ENCODE peak calls at places on chromosomes 2 and 18, in five cellular contexts. One of them, this sample, is unnamed.

GRCh38 chr2:64605991-64606494 is 47.7 kb downstream of the SERTAD2 start:
- DNase-seq in aorta: no peak
- DNase-seq in GM06990: no peak
- DNase-seq in tibial artery: no peak
- DNase-seq in astrocyte: no peak
- DNase-seq in this sample: no peak

GRCh38 chr2:158004131-158004530 is 97.5 kb upstream of the UPP2 start:
- DNase-seq in aorta: no peak
- DNase-seq in GM06990: no peak
- DNase-seq in tibial artery: no peak
- DNase-seq in astrocyte: peak; percentile 26
- DNase-seq in this sample: no peak

GRCh38 chr2:69017080-69017479 is 4.1 kb downstream of the ANTXR1 start:
- DNase-seq in aorta: no peak
- DNase-seq in GM06990: no peak
- DNase-seq in tibial artery: no peak
- DNase-seq in astrocyte: peak; percentile 71
- DNase-seq in this sample: peak; percentile 68

GRCh38 chr2:56118474-56118873 is 65.3 kb upstream of the CCDC85A start:
- DNase-seq in aorta: no peak
- DNase-seq in GM06990: no peak
- DNase-seq in tibial artery: no peak
- DNase-seq in astrocyte: no peak
- DNase-seq in this sample: no peak

GRCh38 chr2:1676091-1676912 is 68.0 kb downstream of the PXDN start:
- DNase-seq in aorta: no peak
- DNase-seq in GM06990: no peak
- DNase-seq in tibial artery: no peak
- DNase-seq in astrocyte: no peak
- DNase-seq in this sample: no peak

GRCh38 chr2:110216199-110216598 is 3.9 kb upstream of the MTLN start:
- DNase-seq in aorta: no peak
- DNase-seq in GM06990: no peak
- DNase-seq in tibial artery: no peak
- DNase-seq in astrocyte: no peak
- DNase-seq in this sample: no peak

GRCh38 chr2:134217924-134218323 is 35.9 kb upstream of the MGAT5 start:
- DNase-seq in aorta: no peak
- DNase-seq in GM06990: peak; percentile 29
- DNase-seq in tibial artery: no peak
- DNase-seq in astrocyte: peak; percentile 22
- DNase-seq in this sample: peak; percentile 18

GRCh38 chr2:187403568-187404260 is 44.3 kb downstream of the CALCRL start:
- DNase-seq in aorta: no peak
- DNase-seq in GM06990: no peak
- DNase-seq in tibial artery: no peak
- DNase-seq in astrocyte: peak; percentile 37
- DNase-seq in this sample: no peak

GRCh38 chr2:42767899-42768705 is 4.2 kb upstream of the OXER1 start:
- DNase-seq in aorta: no peak
- DNase-seq in GM06990: no peak
- DNase-seq in tibial artery: no peak
- DNase-seq in astrocyte: no peak
- DNase-seq in this sample: peak; percentile 24

GRCh38 chr2:121596221-121597080 is 52.8 kb downstream of the CLASP1 start:
- DNase-seq in aorta: no peak
- DNase-seq in GM06990: peak; percentile 56
- DNase-seq in tibial artery: no peak
- DNase-seq in astrocyte: peak; percentile 26
- DNase-seq in this sample: peak; percentile 71

GRCh38 chr2:98932164-98932563 is 3.9 kb downstream of the CRACDL start:
- DNase-seq in aorta: no peak
- DNase-seq in GM06990: no peak
- DNase-seq in tibial artery: no peak
- DNase-seq in astrocyte: no peak
- DNase-seq in this sample: no peak

GRCh38 chr2:99890616-99891259 is 251.7 kb downstream of the AFF3 start:
- DNase-seq in aorta: no peak
- DNase-seq in GM06990: no peak
- DNase-seq in tibial artery: no peak
- DNase-seq in astrocyte: no peak
- DNase-seq in this sample: peak; percentile 70

GRCh38 chr18:77123313-77124231 is 9.0 kb downstream of the MBP start:
- DNase-seq in aorta: no peak
- DNase-seq in GM06990: no peak
- DNase-seq in tibial artery: no peak
- DNase-seq in astrocyte: no peak
- DNase-seq in this sample: no peak

GRCh38 chr2:158922610-158923009 is 45.8 kb upstream of the TANC1 start:
- DNase-seq in aorta: no peak
- DNase-seq in GM06990: no peak
- DNase-seq in tibial artery: no peak
- DNase-seq in astrocyte: no peak
- DNase-seq in this sample: peak; percentile 21

GRCh38 chr2:198374375-198375072 is 570.1 kb downstream of the PLCL1 start:
- DNase-seq in aorta: no peak
- DNase-seq in GM06990: peak; percentile 12
- DNase-seq in tibial artery: no peak
- DNase-seq in astrocyte: peak; percentile 44
- DNase-seq in this sample: peak; percentile 80

GRCh38 chr2:122300758-122301157 is 545.3 kb downstream of the TSN start:
- DNase-seq in aorta: no peak
- DNase-seq in GM06990: no peak
- DNase-seq in tibial artery: no peak
- DNase-seq in astrocyte: no peak
- DNase-seq in this sample: no peak

GRCh38 chr2:31213063-31213882 is 4.0 kb downstream of the CAPN14 start:
- DNase-seq in aorta: no peak
- DNase-seq in GM06990: no peak
- DNase-seq in tibial artery: no peak
- DNase-seq in astrocyte: peak; percentile 13
- DNase-seq in this sample: no peak

GRCh38 chr2:237232166-237232565 is 146.5 kb downstream of the COPS8 start:
- DNase-seq in aorta: no peak
- DNase-seq in GM06990: no peak
- DNase-seq in tibial artery: no peak
- DNase-seq in astrocyte: no peak
- DNase-seq in this sample: no peak

GRCh38 chr2:108585446-108585845 is 51.2 kb downstream of the LIMS1 start:
- DNase-seq in aorta: no peak
- DNase-seq in GM06990: no peak
- DNase-seq in tibial artery: no peak
- DNase-seq in astrocyte: peak; percentile 89
- DNase-seq in this sample: no peak

GRCh38 chr2:127591221-127591923 is 54.6 kb upstream of the GPR17 start:
- DNase-seq in aorta: peak; percentile 80
- DNase-seq in GM06990: peak; percentile 51
- DNase-seq in tibial artery: no peak
- DNase-seq in astrocyte: peak; percentile 27
- DNase-seq in this sample: peak; percentile 73

GRCh38 chr2:195318440-195319111 is 338.4 kb upstream of the SLC39A10 start:
- DNase-seq in aorta: no peak
- DNase-seq in GM06990: no peak
- DNase-seq in tibial artery: no peak
- DNase-seq in astrocyte: peak; percentile 37
- DNase-seq in this sample: peak; percentile 69

GRCh38 chr2:165864353-165864752 is 70.3 kb upstream of the GALNT3 start:
- DNase-seq in aorta: no peak
- DNase-seq in GM06990: no peak
- DNase-seq in tibial artery: no peak
- DNase-seq in astrocyte: no peak
- DNase-seq in this sample: no peak

GRCh38 chr2:12498703-12499102 is 218.0 kb upstream of the TRIB2 start:
- DNase-seq in aorta: no peak
- DNase-seq in GM06990: no peak
- DNase-seq in tibial artery: no peak
- DNase-seq in astrocyte: peak; percentile 55
- DNase-seq in this sample: no peak

GRCh38 chr2:74095629-74096028 is 52.1 kb downstream of the BOLA3 start:
- DNase-seq in aorta: no peak
- DNase-seq in GM06990: no peak
- DNase-seq in tibial artery: no peak
- DNase-seq in astrocyte: no peak
- DNase-seq in this sample: no peak
- H3K36me3 ChIP-seq in aorta: no peaks in the 10 kb centered on the region
- H3K36me3 ChIP-seq in GM06990: peaks cover 48% of the 10 kb centered on the region
- H3K36me3 ChIP-seq in tibial artery: peaks cover 29% of the 10 kb centered on the region
- H3K36me3 ChIP-seq in astrocyte: no peaks in the 10 kb centered on the region
- H3K36me3 ChIP-seq in this sample: peaks cover 18% of the 10 kb centered on the region

GRCh38 chr2:45908316-45909150 is 257.1 kb downstream of the PRKCE start:
- DNase-seq in aorta: no peak
- DNase-seq in GM06990: no peak
- DNase-seq in tibial artery: no peak
- DNase-seq in astrocyte: no peak
- DNase-seq in this sample: no peak
- H3K36me3 ChIP-seq in aorta: no peaks in the 10 kb centered on the region
- H3K36me3 ChIP-seq in GM06990: no peaks in the 10 kb centered on the region
- H3K36me3 ChIP-seq in tibial artery: no peaks in the 10 kb centered on the region
- H3K36me3 ChIP-seq in astrocyte: no peaks in the 10 kb centered on the region
- H3K36me3 ChIP-seq in this sample: no peaks in the 10 kb centered on the region

DNA sequence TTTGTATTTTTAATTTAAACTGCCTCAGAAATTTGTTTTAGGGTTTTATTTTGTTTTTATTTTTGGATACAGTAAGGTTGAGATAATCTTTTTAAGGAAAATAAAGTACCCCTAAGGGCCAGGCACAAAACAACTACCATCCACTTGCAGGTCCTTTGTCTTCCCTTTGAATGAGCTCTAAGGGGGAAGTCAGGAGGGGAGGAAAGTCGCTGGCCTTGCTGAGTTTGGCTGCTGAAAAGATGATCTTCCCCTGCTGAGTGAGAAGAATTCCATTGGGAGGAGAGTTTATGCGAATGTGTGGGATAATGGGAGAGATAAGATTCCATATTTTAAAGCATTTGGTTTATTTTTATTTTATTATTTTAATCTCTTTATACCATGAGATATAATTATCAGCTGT is 100.7 kb downstream of the ARHGAP15 start:
- DNase-seq in aorta: no peak
- DNase-seq in GM06990: no peak
- DNase-seq in tibial artery: no peak
- DNase-seq in astrocyte: no peak
- DNase-seq in this sample: no peak
- H3K36me3 ChIP-seq in aorta: no peaks in the 10 kb centered on the region
- H3K36me3 ChIP-seq in GM06990: peaks cover 2% of the 10 kb centered on the region
- H3K36me3 ChIP-seq in tibial artery: no peaks in the 10 kb centered on the region
- H3K36me3 ChIP-seq in astrocyte: no peaks in the 10 kb centered on the region
- H3K36me3 ChIP-seq in this sample: no peaks in the 10 kb centered on the region

GRCh38 chr2:83784920-83785319 is 674.2 kb downstream of the SUCLG1 start:
- DNase-seq in aorta: no peak
- DNase-seq in GM06990: no peak
- DNase-seq in tibial artery: no peak
- DNase-seq in astrocyte: no peak
- DNase-seq in this sample: no peak

GRCh38 chr2:83784315-83784714 is 674.8 kb downstream of the SUCLG1 start:
- DNase-seq in aorta: no peak
- DNase-seq in GM06990: no peak
- DNase-seq in tibial artery: no peak
- DNase-seq in astrocyte: no peak
- DNase-seq in this sample: no peak

GRCh38 chr2:83787189-83787588 is 671.9 kb downstream of the SUCLG1 start:
- DNase-seq in aorta: no peak
- DNase-seq in GM06990: no peak
- DNase-seq in tibial artery: no peak
- DNase-seq in astrocyte: no peak
- DNase-seq in this sample: no peak

GRCh38 chr2:83782122-83782521 is 677.0 kb downstream of the SUCLG1 start:
- DNase-seq in aorta: no peak
- DNase-seq in GM06990: no peak
- DNase-seq in tibial artery: no peak
- DNase-seq in astrocyte: no peak
- DNase-seq in this sample: no peak

GRCh38 chr2:83786140-83786539 is 672.9 kb downstream of the SUCLG1 start:
- DNase-seq in aorta: no peak
- DNase-seq in GM06990: no peak
- DNase-seq in tibial artery: no peak
- DNase-seq in astrocyte: no peak
- DNase-seq in this sample: no peak
- H3K36me3 ChIP-seq in aorta: no peaks in the 10 kb centered on the region
- H3K36me3 ChIP-seq in GM06990: no peaks in the 10 kb centered on the region
- H3K36me3 ChIP-seq in tibial artery: no peaks in the 10 kb centered on the region
- H3K36me3 ChIP-seq in astrocyte: no peaks in the 10 kb centered on the region
- H3K36me3 ChIP-seq in this sample: no peaks in the 10 kb centered on the region

GRCh38 chr18:677951-678363 is 20.5 kb downstream of the TYMS start:
- DNase-seq in aorta: no peak
- DNase-seq in GM06990: no peak
- DNase-seq in tibial artery: no peak
- DNase-seq in astrocyte: peak; percentile 49
- DNase-seq in this sample: no peak
- H3K36me3 ChIP-seq in aorta: peaks cover under 1% of the 10 kb centered on the region
- H3K36me3 ChIP-seq in GM06990: peaks cover 7% of the 10 kb centered on the region
- H3K36me3 ChIP-seq in tibial artery: peaks cover 26% of the 10 kb centered on the region
- H3K36me3 ChIP-seq in astrocyte: peaks cover 20% of the 10 kb centered on the region
- H3K36me3 ChIP-seq in this sample: peaks cover 8% of the 10 kb centered on the region

GRCh38 chr2:179622122-179622521 is 239.3 kb downstream of the ZNF385B start:
- DNase-seq in aorta: no peak
- DNase-seq in GM06990: no peak
- DNase-seq in tibial artery: no peak
- DNase-seq in astrocyte: peak; percentile 8
- DNase-seq in this sample: no peak
- H3K36me3 ChIP-seq in aorta: no peaks in the 10 kb centered on the region
- H3K36me3 ChIP-seq in GM06990: no peaks in the 10 kb centered on the region
- H3K36me3 ChIP-seq in tibial artery: no peaks in the 10 kb centered on the region
- H3K36me3 ChIP-seq in astrocyte: no peaks in the 10 kb centered on the region
- H3K36me3 ChIP-seq in this sample: no peaks in the 10 kb centered on the region